ENCODE peak calls at places on chromosomes 2 and 18, in six cellular contexts. M is brain microvascular endothelial cell, G is epithelial cell of esophagus, J is cardiac muscle cell, W is stomach, H is sigmoid colon. N is an unnamed sample.

GRCh38 chr2:180058993-180059392 is 51.9 kb upstream of the CWC22 start:
- DNase-seq in J (no peak), H (no peak), M (no peak), W (no peak), G (no peak), N (no peak)

GRCh38 chr2:28082131-28082530 is 191.6 kb downstream of the BABAM2 start:
- DNase-seq in G (no peak), H (no peak), W (no peak), M (peak), J (peak), N (no peak)

GRCh38 chr2:118492335-118492734 is 355.1 kb downstream of the EN1 start:
- DNase-seq in G (peak), M (peak), W (no peak), H (no peak), J (peak), N (no peak)

GRCh38 chr18:26458526-26459232 is 89.7 kb downstream of the KCTD1 start:
- DNase-seq in J (peak), W (no peak), M (peak), G (peak), H (no peak), N (no peak)

GRCh38 chr2:15643209-15643500 is 51.5 kb downstream of the DDX1 start:
- DNase-seq in J (no peak), W (no peak), M (no peak), G (no peak), H (no peak), N (peak)

GRCh38 chr2:121735520-121736074 is 1.1 kb downstream of the NIFK start:
- DNase-seq in H (no peak), J (peak), M (no peak), W (no peak), G (peak), N (no peak)

GRCh38 chr18:31206787-31207381 is 44.2 kb upstream of the DSC1 start:
- DNase-seq in G (peak), M (peak), J (no peak), H (no peak), W (peak), N (no peak)

GRCh38 chr2:181949047-181949446 is 36.6 kb upstream of the PPP1R1C start:
- DNase-seq in H (no peak), M (peak), G (peak), W (no peak), J (peak), N (no peak)

GRCh38 chr2:196336715-196337617 is 165.6 kb upstream of the STK17B start:
- DNase-seq in H (no peak), W (no peak), J (peak), G (peak), M (no peak), N (no peak)

GRCh38 chr2:56348382-56348781 is 164.6 kb downstream of the CCDC85A start:
- DNase-seq in J (no peak), M (no peak), W (no peak), H (no peak), G (no peak), N (no peak)

GRCh38 chr18:2827076-2827475 is 19.7 kb upstream of the EMILIN2 start:
- DNase-seq in W (no peak), H (peak), G (no peak), M (no peak), J (peak), N (no peak)

GRCh38 chr2:12288048-12288447 is 428.7 kb upstream of the TRIB2 start:
- DNase-seq in J (no peak), H (no peak), M (no peak), G (no peak), W (no peak), N (no peak)

GRCh38 chr2:197209742-197210408 is 100.7 kb downstream of the ANKRD44 start:
- DNase-seq in G (peak), J (peak), H (no peak), W (no peak), M (no peak), N (peak)

GRCh38 chr2:45391866-45392265 is 219.2 kb downstream of the SRBD1 start:
- DNase-seq in W (no peak), J (peak), M (no peak), G (no peak), H (no peak), N (no peak)

GRCh38 chr2:106642679-106643078 is 155.5 kb downstream of the CD8B2 start:
- DNase-seq in G (no peak), M (no peak), H (no peak), J (peak), W (no peak), N (no peak)

GRCh38 chr2:106638609-106639008 is 151.4 kb downstream of the CD8B2 start:
- DNase-seq in G (no peak), H (no peak), M (no peak), J (no peak), W (no peak), N (no peak)

DNA sequence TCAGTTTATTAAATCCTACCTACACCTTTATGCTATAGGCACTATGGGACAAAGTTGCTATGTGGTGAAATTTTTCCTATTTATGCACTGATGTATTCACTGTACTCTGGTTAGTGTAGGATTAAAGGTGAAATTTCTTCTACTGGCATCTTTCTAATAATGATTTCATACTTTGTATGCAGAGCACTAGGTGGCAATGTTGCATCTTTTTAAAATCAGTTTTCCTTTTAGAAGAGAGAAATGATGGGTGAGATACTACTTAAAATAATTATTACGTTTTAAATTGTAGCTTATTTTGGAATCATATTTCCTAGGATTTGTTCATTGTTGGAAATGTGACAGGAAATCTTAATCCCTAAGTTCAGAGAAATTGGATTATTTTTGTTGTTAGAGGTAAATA is 150.9 kb downstream of the CD8B2 start:
- DNase-seq in J (peak), H (no peak), W (no peak), G (peak), M (no peak), N (no peak)
- TF ChIP-seq CTCF in J (peak), H (peak), W (peak), G (no peak), M (peak), N (peak)

GRCh38 chr2:85541262-85541661 is 2.3 kb downstream of the MAT2A start:
- DNase-seq in W (no peak), M (no peak), H (no peak), J (no peak), G (no peak), N (no peak)
- H3K4me3 ChIP-seq in W (peak), M (peak), H (peak), J (peak), G (peak), N (peak)

GRCh38 chr2:4353668-4354067 is 650.3 kb downstream of the DCDC2C start:
- DNase-seq in W (no peak), G (no peak), M (no peak), H (no peak), J (no peak), N (no peak)

GRCh38 chr2:4354164-4354563 is 650.8 kb downstream of the DCDC2C start:
- DNase-seq in H (no peak), W (no peak), M (peak), J (no peak), G (no peak), N (no peak)

GRCh38 chr2:4358855-4359254 is 655.5 kb downstream of the DCDC2C start:
- DNase-seq in G (no peak), H (no peak), J (no peak), M (no peak), W (no peak), N (no peak)

DNA sequence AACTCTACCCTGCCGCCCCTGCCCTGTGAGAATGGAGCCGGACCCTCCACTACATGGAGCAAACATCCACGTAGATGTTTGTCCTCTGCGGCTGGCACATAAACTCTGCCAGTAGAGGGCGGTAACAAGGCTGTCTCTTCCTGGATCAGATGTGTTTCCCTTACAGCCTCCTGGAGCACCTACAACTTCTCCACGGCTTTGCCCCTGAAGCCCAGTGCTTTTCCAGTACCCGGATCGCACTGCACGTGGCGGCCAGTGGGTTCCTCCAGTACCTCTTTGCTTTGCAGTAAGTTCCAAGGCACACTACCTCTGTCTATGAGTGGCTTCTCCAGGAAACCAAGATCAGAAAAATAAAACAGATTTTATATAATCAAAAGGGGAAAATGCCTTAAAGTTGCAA is 651.3 kb downstream of the DCDC2C start:
- DNase-seq in J (no peak), H (no peak), M (peak), G (peak), W (no peak), N (no peak)
- TF ChIP-seq CTCF in J (peak), H (no peak), M (peak), G (peak), W (no peak), N (peak)

DNA sequence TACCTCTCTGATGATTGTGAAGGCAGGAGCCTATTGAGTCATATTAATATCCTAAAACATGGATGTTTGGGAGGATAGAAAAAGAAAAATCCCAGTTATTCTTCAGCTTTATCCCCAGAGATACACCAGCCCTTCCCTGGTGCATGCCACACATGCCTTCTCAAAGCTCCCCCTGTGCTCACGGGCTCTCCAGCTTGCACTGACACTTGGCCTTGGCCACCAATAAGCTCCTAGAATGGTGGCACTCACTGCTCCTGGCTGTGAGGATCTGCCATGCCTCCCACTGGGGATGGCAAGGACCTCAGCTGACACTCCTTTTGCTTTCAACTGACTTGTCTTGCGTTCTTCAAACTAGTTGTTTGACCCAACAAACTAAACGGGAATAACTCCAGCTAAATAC is 15.9 kb downstream of the SLC14A1 start:
- DNase-seq in J (no peak), W (no peak), G (no peak), H (no peak), M (no peak), N (no peak)
- H3K4me3 ChIP-seq in J (no peak), W (no peak), G (no peak), H (no peak), M (no peak), N (no peak)

DNA sequence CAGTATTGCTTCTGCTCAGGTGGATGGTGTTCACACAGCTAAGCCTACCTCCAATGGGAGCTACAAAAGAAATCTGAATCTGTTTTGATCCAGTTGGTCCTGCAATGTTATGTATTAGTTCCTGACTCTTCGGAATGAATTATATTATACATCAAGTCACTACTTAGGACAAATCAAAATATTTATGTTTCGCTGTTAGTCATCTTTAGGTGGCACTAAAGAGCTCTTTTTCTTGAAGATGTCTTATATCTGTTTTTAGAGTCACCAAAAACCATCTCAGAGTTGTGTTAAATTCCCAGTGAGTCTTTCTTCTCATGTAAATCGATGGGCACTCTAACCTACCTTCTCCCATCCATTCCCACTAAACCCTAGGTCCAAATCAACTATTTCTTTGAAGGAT is 2.2 kb downstream of the DNER start:
- DNase-seq in W (no peak), G (no peak), M (no peak), J (peak), H (no peak), N (no peak)
- TF ChIP-seq CTCF in W (no peak), G (no peak), M (no peak), J (no peak), H (no peak), N (peak)

N was measured in epithelial cell of proximal tubule.